ENCODE peak calls at places on chromosomes 12 and 14, in six cellular contexts. One of them, this sample, is unnamed.

GRCh38 chr12:59046763-59047534 is 126.6 kb upstream of the LRIG3 start:
- DNase-seq in Peyer's patch: no peak
- DNase-seq in adrenal gland: no peak
- DNase-seq in prostate gland: peak; percentile 55
- DNase-seq in HCT116: no peak
- DNase-seq in vagina: no peak
- DNase-seq in this sample: no peak

GRCh38 chr12:112353389-112353788 is 28.8 kb downstream of the HECTD4 start:
- DNase-seq in Peyer's patch: no peak
- DNase-seq in adrenal gland: no peak
- DNase-seq in prostate gland: no peak
- DNase-seq in HCT116: peak; percentile 7
- DNase-seq in vagina: no peak
- DNase-seq in this sample: no peak

GRCh38 chr12:88553941-88554658 is 26.2 kb downstream of the KITLG start:
- DNase-seq in Peyer's patch: no peak
- DNase-seq in adrenal gland: no peak
- DNase-seq in prostate gland: peak; percentile 73
- DNase-seq in HCT116: peak; percentile 49
- DNase-seq in vagina: no peak
- DNase-seq in this sample: peak; percentile 25

GRCh38 chr14:64788706-64789105 is 84.5 kb downstream of the PLEKHG3 start:
- DNase-seq in Peyer's patch: no peak
- DNase-seq in adrenal gland: peak; percentile 40
- DNase-seq in prostate gland: no peak
- DNase-seq in HCT116: peak; percentile 37
- DNase-seq in vagina: no peak
- DNase-seq in this sample: no peak

GRCh38 chr14:88554458-88555286 is at the start of gene PTPN21:
- DNase-seq in Peyer's patch: peak; percentile 77
- DNase-seq in adrenal gland: peak; percentile 75
- DNase-seq in prostate gland: peak; percentile 70
- DNase-seq in HCT116: no peak
- DNase-seq in vagina: no peak
- DNase-seq in this sample: peak; percentile 86

GRCh38 chr12:31007153-31007495 is 66.5 kb upstream of the DDX11 start:
- DNase-seq in Peyer's patch: no peak
- DNase-seq in adrenal gland: no peak
- DNase-seq in prostate gland: no peak
- DNase-seq in HCT116: no peak
- DNase-seq in vagina: no peak
- DNase-seq in this sample: no peak

GRCh38 chr12:96171905-96172304 is 22.3 kb upstream of the ELK3 start:
- DNase-seq in Peyer's patch: no peak
- DNase-seq in adrenal gland: no peak
- DNase-seq in prostate gland: no peak
- DNase-seq in HCT116: no peak
- DNase-seq in vagina: no peak
- DNase-seq in this sample: no peak

GRCh38 chr14:98175436-98175835 is 1096.6 kb downstream of the BCL11B start:
- DNase-seq in Peyer's patch: no peak
- DNase-seq in adrenal gland: no peak
- DNase-seq in prostate gland: no peak
- DNase-seq in HCT116: no peak
- DNase-seq in vagina: no peak
- DNase-seq in this sample: no peak

GRCh38 chr12:7068240-7068993 is 7.9 kb downstream of the C1S start:
- DNase-seq in Peyer's patch: no peak
- DNase-seq in adrenal gland: no peak
- DNase-seq in prostate gland: no peak
- DNase-seq in HCT116: no peak
- DNase-seq in vagina: no peak
- DNase-seq in this sample: no peak

GRCh38 chr14:90453401-90453951 is 56.6 kb downstream of the CALM1 start:
- DNase-seq in Peyer's patch: no peak
- DNase-seq in adrenal gland: peak; percentile 37
- DNase-seq in prostate gland: no peak
- DNase-seq in HCT116: no peak
- DNase-seq in vagina: no peak
- DNase-seq in this sample: peak; percentile 69

GRCh38 chr14:101878222-101879211 is 85.9 kb upstream of the DYNC1H1 start:
- DNase-seq in Peyer's patch: no peak
- DNase-seq in adrenal gland: no peak
- DNase-seq in prostate gland: no peak
- DNase-seq in HCT116: no peak
- DNase-seq in vagina: peak; percentile 80
- DNase-seq in this sample: no peak

GRCh38 chr12:79983492-79983891 is 48.6 kb upstream of the PPP1R12A start:
- DNase-seq in Peyer's patch: no peak
- DNase-seq in adrenal gland: no peak
- DNase-seq in prostate gland: no peak
- DNase-seq in HCT116: no peak
- DNase-seq in vagina: no peak
- DNase-seq in this sample: no peak

GRCh38 chr12:47110011-47110541 is 30.3 kb upstream of the AMIGO2 start:
- DNase-seq in Peyer's patch: no peak
- DNase-seq in adrenal gland: no peak
- DNase-seq in prostate gland: no peak
- DNase-seq in HCT116: no peak
- DNase-seq in vagina: no peak
- DNase-seq in this sample: no peak

GRCh38 chr12:11875414-11875935 is 195.3 kb upstream of the BCL2L14 start:
- DNase-seq in Peyer's patch: no peak
- DNase-seq in adrenal gland: no peak
- DNase-seq in prostate gland: no peak
- DNase-seq in HCT116: peak; percentile 63
- DNase-seq in vagina: no peak
- DNase-seq in this sample: no peak

GRCh38 chr12:60714141-60714900 is 1118.5 kb downstream of the SLC16A7 start:
- DNase-seq in Peyer's patch: no peak
- DNase-seq in adrenal gland: no peak
- DNase-seq in prostate gland: no peak
- DNase-seq in HCT116: no peak
- DNase-seq in vagina: no peak
- DNase-seq in this sample: no peak

GRCh38 chr12:43978546-43978945 is 142.7 kb downstream of the TMEM117 start:
- DNase-seq in Peyer's patch: no peak
- DNase-seq in adrenal gland: no peak
- DNase-seq in prostate gland: no peak
- DNase-seq in HCT116: no peak
- DNase-seq in vagina: no peak
- DNase-seq in this sample: no peak

GRCh38 chr14:73815849-73816816 is 35.5 kb upstream of the PTGR2 start:
- DNase-seq in Peyer's patch: peak; percentile 21
- DNase-seq in adrenal gland: no peak
- DNase-seq in prostate gland: no peak
- DNase-seq in HCT116: no peak
- DNase-seq in vagina: no peak
- DNase-seq in this sample: no peak

GRCh38 chr12:111523587-111523986 is 75.5 kb downstream of the ATXN2 start:
- DNase-seq in Peyer's patch: no peak
- DNase-seq in adrenal gland: no peak
- DNase-seq in prostate gland: no peak
- DNase-seq in HCT116: no peak
- DNase-seq in vagina: no peak
- DNase-seq in this sample: no peak

GRCh38 chr12:7142057-7142644 is 12.0 kb downstream of the CLSTN3 start:
- DNase-seq in Peyer's patch: peak; percentile 69
- DNase-seq in adrenal gland: peak; percentile 67
- DNase-seq in prostate gland: no peak
- DNase-seq in HCT116: no peak
- DNase-seq in vagina: no peak
- DNase-seq in this sample: peak; percentile 67

GRCh38 chr12:122979001-122979907 is 1.2 kb upstream of the ARL6IP4 start:
- DNase-seq in Peyer's patch: no peak
- DNase-seq in adrenal gland: peak; percentile 24
- DNase-seq in prostate gland: no peak
- DNase-seq in HCT116: no peak
- DNase-seq in vagina: no peak
- DNase-seq in this sample: no peak

GRCh38 chr12:118359541-118359915 is 13.2 kb downstream of the TAOK3 start:
- DNase-seq in Peyer's patch: peak; percentile 64
- DNase-seq in adrenal gland: no peak
- DNase-seq in prostate gland: no peak
- DNase-seq in HCT116: no peak
- DNase-seq in vagina: no peak
- DNase-seq in this sample: no peak

GRCh38 chr12:106142591-106143261 is 4.0 kb upstream of the NUAK1 start:
- DNase-seq in Peyer's patch: no peak
- DNase-seq in adrenal gland: no peak
- DNase-seq in prostate gland: no peak
- DNase-seq in HCT116: no peak
- DNase-seq in vagina: no peak
- DNase-seq in this sample: no peak

GRCh38 chr14:62082779-62083178 is 320.6 kb downstream of the SNAPC1 start:
- DNase-seq in Peyer's patch: no peak
- DNase-seq in adrenal gland: no peak
- DNase-seq in prostate gland: no peak
- DNase-seq in HCT116: no peak
- DNase-seq in vagina: no peak
- DNase-seq in this sample: no peak

GRCh38 chr14:63632932-63633514 is 8.6 kb downstream of the WDR89 start:
- DNase-seq in Peyer's patch: no peak
- DNase-seq in adrenal gland: no peak
- DNase-seq in prostate gland: no peak
- DNase-seq in HCT116: peak; percentile 7
- DNase-seq in vagina: no peak
- DNase-seq in this sample: no peak

GRCh38 chr12:76899522-76899921 is 20.7 kb upstream of the CSRP2 start:
- DNase-seq in Peyer's patch: no peak
- DNase-seq in adrenal gland: no peak
- DNase-seq in prostate gland: no peak
- DNase-seq in HCT116: no peak
- DNase-seq in vagina: no peak
- DNase-seq in this sample: no peak

GRCh38 chr12:6960291-6961277 is 9.4 kb downstream of the PTPN6 start:
- DNase-seq in Peyer's patch: peak; percentile 79
- DNase-seq in adrenal gland: peak; percentile 54
- DNase-seq in prostate gland: no peak
- DNase-seq in HCT116: no peak
- DNase-seq in vagina: no peak
- DNase-seq in this sample: peak; percentile 52

GRCh38 chr12:70307868-70308267 is 58.2 kb upstream of the KCNMB4 start:
- DNase-seq in Peyer's patch: no peak
- DNase-seq in adrenal gland: no peak
- DNase-seq in prostate gland: no peak
- DNase-seq in HCT116: no peak
- DNase-seq in vagina: no peak
- DNase-seq in this sample: no peak

DNA sequence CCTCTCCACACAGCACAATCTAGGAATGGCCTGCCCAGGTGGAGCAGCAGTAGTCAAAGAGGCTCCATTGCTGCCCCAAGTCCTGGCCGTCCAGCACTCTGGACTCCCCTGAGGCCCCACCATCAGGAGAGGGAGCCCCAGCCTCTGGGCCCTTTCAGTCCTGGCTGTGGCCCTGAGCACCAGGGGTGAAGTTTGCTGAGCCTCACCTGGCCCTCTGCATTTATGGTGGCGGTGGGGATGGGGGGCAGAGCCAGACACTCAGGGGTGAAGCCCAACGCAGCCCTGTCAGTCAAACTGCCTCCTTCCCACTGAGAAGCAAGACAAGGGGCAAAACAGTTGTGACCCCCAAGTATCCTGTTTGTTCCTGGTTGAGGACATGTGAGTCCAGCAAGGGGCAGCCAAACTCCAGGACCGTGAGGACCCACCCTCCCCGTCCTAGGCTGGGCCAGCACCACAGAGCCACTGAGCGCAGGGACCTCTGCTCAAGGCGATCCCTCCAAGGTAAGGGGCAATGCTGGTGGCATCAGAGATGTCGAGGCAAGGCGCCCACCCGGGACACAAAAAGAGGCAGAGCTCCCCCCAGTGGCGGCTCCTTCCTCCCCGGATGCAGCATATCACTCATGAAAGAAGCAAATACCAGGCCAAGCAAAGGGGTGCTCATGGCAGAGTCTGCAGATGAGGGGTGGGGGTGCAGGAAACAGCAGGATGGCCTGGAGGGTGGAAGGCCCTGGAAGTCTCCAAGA is 4.8 kb upstream of the AMN start:
- DNase-seq in Peyer's patch: peak; percentile 89
- DNase-seq in adrenal gland: peak; percentile 68
- DNase-seq in prostate gland: peak; percentile 31
- DNase-seq in HCT116: peak; percentile 18
- DNase-seq in vagina: no peak
- DNase-seq in this sample: peak; percentile 80
- TF ChIP-seq POLR2A in Peyer's patch: no peak
- TF ChIP-seq POLR2A in adrenal gland: no peak
- TF ChIP-seq POLR2A in prostate gland: no peak
- TF ChIP-seq POLR2A in HCT116: no peak
- TF ChIP-seq POLR2A in vagina: no peak
- TF ChIP-seq POLR2A in this sample: no peak

DNA sequence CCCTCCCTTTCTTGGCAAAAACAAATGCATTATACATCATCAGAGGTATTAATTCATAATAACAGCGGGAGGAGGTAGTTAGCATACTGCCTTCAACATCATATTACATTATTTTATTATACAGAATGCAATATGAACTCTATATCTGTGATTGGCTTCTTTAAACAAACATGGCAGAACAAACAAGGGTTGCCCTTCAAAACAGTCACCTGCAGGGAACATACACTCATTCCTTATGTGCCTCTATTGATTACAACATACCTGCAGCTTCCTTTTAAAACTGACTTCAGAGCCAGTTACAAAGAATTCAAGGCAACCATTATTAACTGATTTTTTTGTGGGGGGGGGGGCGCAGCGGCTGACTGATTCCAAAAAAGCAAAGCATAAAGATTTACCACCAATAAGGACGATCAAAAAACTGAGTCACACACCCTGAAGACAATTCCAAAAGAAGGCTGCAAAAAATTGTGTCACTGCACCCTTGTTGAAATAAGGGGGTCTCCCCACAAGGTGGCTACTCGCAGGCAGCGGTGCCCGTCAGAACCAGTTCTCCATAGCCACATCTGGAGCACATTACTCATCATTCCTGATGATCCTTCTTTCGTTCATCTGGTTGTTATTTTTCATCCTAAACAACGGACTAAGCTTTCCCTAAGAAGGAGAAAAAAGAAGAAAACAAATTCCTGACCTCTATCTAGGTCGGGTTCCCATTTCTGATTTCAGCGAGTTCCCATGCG is 51.8 kb downstream of the SMUG1 start:
- DNase-seq in Peyer's patch: no peak
- DNase-seq in adrenal gland: no peak
- DNase-seq in prostate gland: no peak
- DNase-seq in HCT116: no peak
- DNase-seq in vagina: no peak
- DNase-seq in this sample: no peak
- H3K27ac ChIP-seq in Peyer's patch: no peak overlapping the region
- H3K27ac ChIP-seq in adrenal gland: no peak overlapping the region
- H3K27ac ChIP-seq in prostate gland: no peak overlapping the region
- H3K27ac ChIP-seq in HCT116: no peak overlapping the region
- H3K27ac ChIP-seq in vagina: no peak overlapping the region
- H3K27ac ChIP-seq in this sample: no peak overlapping the region

GRCh38 chr12:49741882-49742620 is 694 bp downstream of the TMBIM6 start:
- DNase-seq in Peyer's patch: peak; percentile 96
- DNase-seq in adrenal gland: peak; percentile 97
- DNase-seq in prostate gland: peak; percentile 67
- DNase-seq in HCT116: peak; percentile 59
- DNase-seq in vagina: peak; percentile 90
- DNase-seq in this sample: peak; percentile 91
- TF ChIP-seq POLR2A in Peyer's patch: peak; percentile 27
- TF ChIP-seq POLR2A in adrenal gland: peak; percentile 21
- TF ChIP-seq POLR2A in prostate gland: peak; percentile 72
- TF ChIP-seq POLR2A in HCT116: no peak
- TF ChIP-seq POLR2A in vagina: no peak
- TF ChIP-seq POLR2A in this sample: no peak

GRCh38 chr12:57833672-57834071 is 12.9 kb downstream of the CTDSP2 start:
- DNase-seq in Peyer's patch: no peak
- DNase-seq in adrenal gland: no peak
- DNase-seq in prostate gland: no peak
- DNase-seq in HCT116: no peak
- DNase-seq in vagina: no peak
- DNase-seq in this sample: no peak
- H3K27ac ChIP-seq in Peyer's patch: peak overlapping the region; percentile 52
- H3K27ac ChIP-seq in adrenal gland: peak overlapping the region; percentile 31
- H3K27ac ChIP-seq in prostate gland: no peak overlapping the region
- H3K27ac ChIP-seq in HCT116: no peak overlapping the region
- H3K27ac ChIP-seq in vagina: peak overlapping the region; percentile 52
- H3K27ac ChIP-seq in this sample: no peak overlapping the region

This sample was measured in testis.